ENCODE peak calls at places on chromosomes 2 and 18, in four cellular contexts. S, G, W and U are unnamed samples.

GRCh38 chr2:85961053-85961452 is 72.3 kb upstream of the ST3GAL5 start:
- DNase-seq in W (no peak), S (no peak), G (no peak), U (no peak)

GRCh38 chr2:120809576-120810440 is 74.1 kb downstream of the GLI2 start:
- DNase-seq in G (no peak), S (no peak), W (no peak), U (no peak)

GRCh38 chr2:86249176-86249842 is 50.1 kb downstream of the MRPL35 start:
- DNase-seq in G (no peak), W (peak; percentile 65), S (peak; percentile 30), U (peak; percentile 80)

GRCh38 chr2:223970343-223971128 is 13.3 kb downstream of the MRPL44 start:
- DNase-seq in G (peak; percentile 74), S (peak; percentile 54), W (peak; percentile 66), U (peak; percentile 80)

GRCh38 chr2:221195829-221196228 is 376.3 kb downstream of the EPHA4 start:
- DNase-seq in G (no peak), S (no peak), W (no peak), U (no peak)

GRCh38 chr2:48510329-48510728 is 19.6 kb upstream of the STON1 start:
- DNase-seq in W (no peak), S (no peak), G (no peak), U (no peak)

GRCh38 chr18:54506516-54507261 is 84.4 kb upstream of the DYNAP start:
- DNase-seq in W (no peak), S (no peak), G (no peak), U (peak; percentile 58)

GRCh38 chr2:38754049-38754448 is 2.9 kb upstream of the SRSF7 start:
- DNase-seq in G (no peak), S (no peak), W (no peak), U (no peak)

GRCh38 chr2:128689971-128690370 is 371.3 kb upstream of the HS6ST1 start:
- DNase-seq in S (no peak), W (no peak), G (no peak), U (no peak)